ENCODE peak calls at places on chromosome 20, in four cellular contexts. F is Calu3, W is GM12865, G is DND-41. Y is an unnamed sample.

GRCh38 chr20:50635676-50636600 is 55.4 kb downstream of the RIPOR3 start:
- DNase-seq in F (peak; percentile 96), W (peak; percentile 47), G (peak; percentile 62), Y (peak; percentile 86)

GRCh38 chr20:61918548-61918947 is 147.1 kb downstream of the TAF4 start:
- DNase-seq in W (no peak), F (no peak), G (no peak), Y (no peak)

GRCh38 chr20:44334306-44334705 is 2.5 kb upstream of the R3HDML start:
- DNase-seq in W (no peak), G (no peak), F (no peak), Y (no peak)

GRCh38 chr20:54063998-54064676 is 6.3 kb downstream of the BCAS1 start:
- DNase-seq in G (peak; percentile 10), W (peak; percentile 86), F (no peak), Y (no peak)

GRCh38 chr20:51335329-51335841 is 207.1 kb downstream of the NFATC2 start:
- DNase-seq in F (no peak), G (no peak), W (peak; percentile 89), Y (no peak)

GRCh38 chr20:51729771-51730170 is 38.4 kb downstream of the ATP9A start:
- DNase-seq in F (no peak), W (no peak), G (no peak), Y (no peak)

GRCh38 chr20:50283922-50284810 is 93.5 kb downstream of the CEBPB start:
- DNase-seq in G (no peak), W (no peak), F (peak; percentile 79), Y (no peak)

GRCh38 chr20:37994512-37994911 is 38.7 kb downstream of the TTI1 start:
- DNase-seq in F (peak; percentile 20), W (no peak), G (no peak), Y (no peak)

GRCh38 chr20:37042986-37043972 is 52.5 kb downstream of the RBL1 start:
- DNase-seq in F (no peak), G (no peak), W (peak; percentile 91), Y (no peak)

GRCh38 chr20:56437196-56437960 is 25.3 kb downstream of the CASS4 start:
- DNase-seq in F (no peak), G (no peak), W (no peak), Y (no peak)

GRCh38 chr20:6164421-6165341 is 41.9 kb upstream of the FERMT1 start:
- DNase-seq in F (no peak), G (no peak), W (no peak), Y (no peak)

GRCh38 chr20:22555791-22556564 is 28.4 kb downstream of the FOXA2 start:
- DNase-seq in G (no peak), W (no peak), F (no peak), Y (no peak)

GRCh38 chr20:61886721-61887658 is 178.7 kb downstream of the TAF4 start:
- DNase-seq in F (peak; percentile 64), W (peak; percentile 24), G (peak; percentile 77), Y (peak; percentile 77)

GRCh38 chr20:50304883-50305635 is 114.4 kb downstream of the CEBPB start:
- DNase-seq in W (no peak), G (no peak), F (no peak), Y (no peak)

GRCh38 chr20:2417142-2417541 is 36.4 kb downstream of the TGM6 start:
- DNase-seq in F (no peak), G (no peak), W (no peak), Y (no peak)

GRCh38 chr20:33431797-33432381 is 11.7 kb downstream of the SNTA1 start:
- DNase-seq in G (no peak), W (no peak), F (no peak), Y (no peak)

GRCh38 chr20:52031574-52032303 is 159.8 kb downstream of the ZFP64 start:
- DNase-seq in W (no peak), G (no peak), F (no peak), Y (no peak)

GRCh38 chr20:8355453-8355852 is 223.4 kb downstream of the PLCB1 start:
- DNase-seq in F (no peak), W (no peak), G (no peak), Y (no peak)

GRCh38 chr20:24799971-24800580 is 149.0 kb upstream of the CST7 start:
- DNase-seq in G (no peak), W (no peak), F (no peak), Y (no peak)

GRCh38 chr20:19249515-19249914 is 37.1 kb downstream of the SLC24A3 start:
- DNase-seq in F (no peak), W (peak; percentile 18), G (no peak), Y (no peak)
- TF ChIP-seq CTCF in F (no peak), W (peak; percentile 12), G (no peak), Y (no peak)

GRCh38 chr20:47535088-47535487 is 33.4 kb downstream of the NCOA3 start:
- DNase-seq in F (no peak), G (no peak), W (peak; percentile 51), Y (peak; percentile 22)
- TF ChIP-seq CTCF in F (no peak), G (peak; percentile 41), W (peak; percentile 39), Y (no peak)

GRCh38 chr20:58891686-58892125 is 39.2 kb downstream of the GNAS start:
- DNase-seq in G (no peak), F (no peak), W (peak; percentile 60), Y (peak; percentile 56)

GRCh38 chr20:58892932-58893224 is 40.4 kb downstream of the GNAS start:
- DNase-seq in F (no peak), W (no peak), G (no peak), Y (no peak)

GRCh38 chr20:58891076-58891685 is 38.7 kb downstream of the GNAS start:
- DNase-seq in W (peak; percentile 88), F (peak; percentile 88), G (no peak), Y (no peak)

GRCh38 chr20:58893355-58894151 is 41.0 kb downstream of the GNAS start:
- DNase-seq in F (no peak), W (peak; percentile 53), G (no peak), Y (no peak)

GRCh38 chr20:58892126-58892931 is 39.8 kb downstream of the GNAS start:
- DNase-seq in F (peak; percentile 87), G (peak; percentile 91), W (peak; percentile 87), Y (peak; percentile 87)
- TF ChIP-seq CTCF in F (no peak), G (peak; percentile 48), W (no peak), Y (no peak)

GRCh38 chr20:58636983-58637421 is 14.1 kb upstream of the STX16 start:
- DNase-seq in G (no peak), W (no peak), F (no peak), Y (peak; percentile 36)
- TF ChIP-seq CTCF in G (peak; percentile 28), W (peak; percentile 9), F (peak; percentile 21), Y (peak; percentile 47)

GRCh38 chr20:7272512-7272911 is 505.0 kb downstream of the BMP2 start:
- DNase-seq in F (no peak), W (no peak), G (no peak), Y (no peak)
- TF ChIP-seq CTCF in F (no peak), W (no peak), G (peak; percentile 24), Y (peak; percentile 15)

DNA sequence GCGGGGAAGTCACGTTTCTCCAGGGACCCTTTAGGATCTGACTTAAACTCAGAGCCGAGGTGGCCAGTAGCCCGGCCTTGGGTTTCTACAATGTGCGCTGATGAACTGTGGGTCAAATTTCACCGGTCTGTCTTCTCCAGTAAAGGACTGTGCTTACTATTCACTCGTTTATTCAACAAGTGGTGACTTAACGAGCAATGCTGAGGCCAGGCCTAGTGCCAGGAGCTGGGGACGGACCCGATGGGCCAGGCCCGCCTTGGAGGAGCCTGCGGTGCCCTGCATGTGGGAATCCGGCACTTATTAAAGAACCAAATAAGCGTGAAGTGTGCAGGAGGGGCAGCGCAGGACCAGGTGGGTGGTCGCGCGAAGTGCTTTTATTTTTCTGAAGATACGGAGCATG is 24.0 kb downstream of the CTCFL start:
- DNase-seq in G (no peak), F (no peak), W (no peak), Y (no peak)
- TF ChIP-seq CTCF in G (no peak), F (no peak), W (no peak), Y (no peak)

DNA sequence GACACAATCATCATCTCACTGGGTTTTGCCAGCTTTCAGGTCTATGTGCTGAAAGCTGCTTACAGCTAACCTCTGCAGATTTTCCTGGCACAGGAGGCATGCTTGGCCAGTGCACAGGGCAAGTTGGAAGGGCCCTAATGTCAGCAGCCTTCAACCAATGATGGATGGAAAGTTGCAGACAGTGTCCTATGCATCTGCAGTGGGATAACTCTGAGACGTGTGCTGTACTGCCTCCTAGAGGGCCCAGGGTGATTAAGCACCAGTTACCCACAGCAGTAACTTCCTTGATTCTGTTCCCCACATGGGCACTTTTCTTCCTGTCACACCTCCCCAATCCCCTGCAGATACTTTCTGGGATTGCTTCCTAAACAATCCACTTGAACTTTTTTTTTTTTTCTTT is 38.6 kb downstream of the OVOL2 start:
- DNase-seq in F (no peak), G (peak; percentile 26), W (peak; percentile 63), Y (no peak)
- TF ChIP-seq CTCF in F (no peak), G (peak; percentile 73), W (peak; percentile 75), Y (peak; percentile 30)

GRCh38 chr20:43190332-43190953 is 737 bp upstream of the PTPRT start:
- DNase-seq in F (no peak), W (no peak), G (no peak), Y (peak; percentile 17)

GRCh38 chr20:43193443-43193842 is 3.7 kb upstream of the PTPRT start:
- DNase-seq in F (no peak), G (no peak), W (no peak), Y (no peak)

GRCh38 chr20:43191143-43191542 is 1.4 kb upstream of the PTPRT start:
- DNase-seq in G (no peak), W (no peak), F (no peak), Y (peak; percentile 27)

GRCh38 chr20:43194187-43194586 is 4.5 kb upstream of the PTPRT start:
- DNase-seq in W (no peak), F (no peak), G (no peak), Y (no peak)

DNA sequence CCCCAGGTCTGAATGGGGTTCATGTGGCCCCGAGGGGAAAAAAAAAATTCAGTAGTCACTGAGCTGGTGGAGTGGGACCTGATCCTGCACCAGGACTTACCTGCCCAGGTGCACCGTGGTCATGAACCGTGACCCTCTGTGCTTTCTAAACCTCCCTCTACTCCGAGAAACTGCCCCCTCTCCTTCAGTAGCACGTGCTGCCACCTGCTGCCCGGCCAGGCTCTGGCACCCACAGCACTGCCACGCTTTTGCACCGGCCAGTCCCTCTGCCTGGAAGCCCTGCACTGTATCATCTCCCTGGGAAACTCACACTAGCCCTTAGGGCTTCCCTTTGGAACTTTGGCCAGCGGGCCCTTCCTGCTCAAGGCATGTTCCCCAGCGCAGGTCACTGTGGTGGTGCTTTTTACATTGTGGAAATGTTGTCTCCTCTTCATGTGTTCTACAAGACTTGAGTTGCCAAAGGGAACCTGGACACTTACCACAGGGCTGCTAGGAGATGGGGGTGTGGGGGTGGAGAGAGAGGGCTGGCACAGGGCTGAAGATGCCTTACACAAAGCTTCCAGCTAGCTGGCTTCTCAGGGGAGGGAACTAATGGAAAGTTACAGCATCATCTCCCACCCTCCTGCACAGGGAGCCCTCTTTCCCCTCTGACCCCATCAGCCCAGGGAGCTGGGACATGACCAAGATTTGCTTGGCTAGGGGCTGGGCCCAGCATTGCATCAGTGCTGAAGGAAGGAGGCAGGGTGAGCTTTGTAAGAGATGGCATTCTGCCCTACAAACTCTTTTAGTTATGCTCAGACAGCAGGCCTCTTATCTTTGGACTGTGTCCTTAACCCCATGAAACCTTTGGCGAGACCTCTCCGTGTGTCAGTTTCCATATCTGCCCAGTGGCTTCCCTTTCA is 2.5 kb upstream of the PTPRT start:
- DNase-seq in G (peak; percentile 16), W (peak; percentile 15), F (peak; percentile 77), Y (peak; percentile 76)
- TF ChIP-seq CTCF in G (peak; percentile 68), W (peak; percentile 57), F (peak; percentile 86), Y (peak; percentile 59)

DNA sequence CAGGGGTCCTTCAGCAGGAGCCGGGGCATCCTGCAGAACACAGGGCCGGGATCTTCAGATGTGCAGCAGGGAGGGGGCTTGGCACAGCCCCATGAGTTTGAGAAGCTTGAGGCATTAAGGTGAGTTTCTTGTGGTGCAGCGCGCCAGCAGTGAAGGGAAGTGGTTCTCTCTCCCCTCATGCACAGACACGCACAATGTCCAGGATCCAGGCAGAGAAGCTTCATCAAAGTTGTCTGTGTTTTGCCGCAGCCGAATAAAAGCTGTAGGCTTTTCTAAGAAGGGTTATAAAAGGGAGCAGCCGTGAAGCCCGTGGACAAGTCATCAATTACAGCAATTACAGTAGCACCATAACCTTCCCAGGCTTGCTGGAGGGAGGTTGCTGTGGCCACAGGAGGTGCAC is 491.0 kb upstream of the CDH4 start:
- DNase-seq in W (no peak), F (no peak), G (peak; percentile 12), Y (no peak)
- TF ChIP-seq CTCF in W (no peak), F (no peak), G (no peak), Y (no peak)

Y was measured in glutamatergic neuron.